ENCODE peak calls at places on chromosomes 3 and 15, in eight cellular contexts. One of them, this sample, is unnamed.

GRCh38 chr15:69983696-69984265 is 113.9 kb downstream of the TLE3 start:
- DNase-seq in M059J: peak
- DNase-seq in naive thymus-derived CD8-positive, alpha-beta T cell: no peak
- DNase-seq in coronary artery: no peak
- DNase-seq in CD4-positive, CD25-positive, alpha-beta regulatory T cell: no peak
- DNase-seq in fibroblast of mammary gland: peak
- DNase-seq in AG08395: no peak
- DNase-seq in activated CD4-positive, alpha-beta T cell treated with anti-CD3 and anti-CD28 coated beads, Interleukin-2, amount 50 U/mL, for 1 hour: no peak
- DNase-seq in this sample: no peak

GRCh38 chr15:60582370-60583036 is 103.6 kb upstream of the ICE2 start:
- DNase-seq in naive thymus-derived CD8-positive, alpha-beta T cell: peak
- DNase-seq in coronary artery: no peak
- DNase-seq in CD4-positive, CD25-positive, alpha-beta regulatory T cell: peak
- DNase-seq in AG08395: no peak
- DNase-seq in fibroblast of mammary gland: peak
- DNase-seq in M059J: peak
- DNase-seq in activated CD4-positive, alpha-beta T cell treated with anti-CD3 and anti-CD28 coated beads, Interleukin-2, amount 50 U/mL, for 1 hour: peak
- DNase-seq in this sample: no peak

GRCh38 chr15:39591141-39591895 is 10.4 kb downstream of the THBS1 start:
- DNase-seq in CD4-positive, CD25-positive, alpha-beta regulatory T cell: no peak
- DNase-seq in fibroblast of mammary gland: peak
- DNase-seq in M059J: peak
- DNase-seq in AG08395: no peak
- DNase-seq in coronary artery: no peak
- DNase-seq in naive thymus-derived CD8-positive, alpha-beta T cell: no peak
- DNase-seq in activated CD4-positive, alpha-beta T cell treated with anti-CD3 and anti-CD28 coated beads, Interleukin-2, amount 50 U/mL, for 1 hour: no peak
- DNase-seq in this sample: no peak

GRCh38 chr3:116179091-116179490 is 266.2 kb downstream of the LSAMP start:
- DNase-seq in coronary artery: no peak
- DNase-seq in naive thymus-derived CD8-positive, alpha-beta T cell: no peak
- DNase-seq in M059J: peak
- DNase-seq in activated CD4-positive, alpha-beta T cell treated with anti-CD3 and anti-CD28 coated beads, Interleukin-2, amount 50 U/mL, for 1 hour: no peak
- DNase-seq in fibroblast of mammary gland: peak
- DNase-seq in AG08395: peak
- DNase-seq in CD4-positive, CD25-positive, alpha-beta regulatory T cell: no peak
- DNase-seq in this sample: no peak

GRCh38 chr15:89654311-89654761 is 931 bp downstream of the KIF7 start:
- DNase-seq in AG08395: peak
- DNase-seq in coronary artery: no peak
- DNase-seq in fibroblast of mammary gland: peak
- DNase-seq in naive thymus-derived CD8-positive, alpha-beta T cell: no peak
- DNase-seq in activated CD4-positive, alpha-beta T cell treated with anti-CD3 and anti-CD28 coated beads, Interleukin-2, amount 50 U/mL, for 1 hour: no peak
- DNase-seq in M059J: peak
- DNase-seq in CD4-positive, CD25-positive, alpha-beta regulatory T cell: no peak
- DNase-seq in this sample: no peak

GRCh38 chr3:149487598-149488197 is 13.2 kb downstream of the TM4SF4 start:
- DNase-seq in AG08395: no peak
- DNase-seq in activated CD4-positive, alpha-beta T cell treated with anti-CD3 and anti-CD28 coated beads, Interleukin-2, amount 50 U/mL, for 1 hour: no peak
- DNase-seq in naive thymus-derived CD8-positive, alpha-beta T cell: no peak
- DNase-seq in M059J: no peak
- DNase-seq in CD4-positive, CD25-positive, alpha-beta regulatory T cell: peak
- DNase-seq in fibroblast of mammary gland: no peak
- DNase-seq in coronary artery: no peak
- DNase-seq in this sample: no peak

GRCh38 chr3:177827517-177828249 is 630.4 kb upstream of the TBL1XR1 start:
- DNase-seq in naive thymus-derived CD8-positive, alpha-beta T cell: no peak
- DNase-seq in CD4-positive, CD25-positive, alpha-beta regulatory T cell: no peak
- DNase-seq in coronary artery: no peak
- DNase-seq in AG08395: peak
- DNase-seq in fibroblast of mammary gland: peak
- DNase-seq in M059J: peak
- DNase-seq in activated CD4-positive, alpha-beta T cell treated with anti-CD3 and anti-CD28 coated beads, Interleukin-2, amount 50 U/mL, for 1 hour: no peak
- DNase-seq in this sample: no peak

GRCh38 chr3:190238871-190239270 is 83.4 kb downstream of the CLDN1 start:
- DNase-seq in activated CD4-positive, alpha-beta T cell treated with anti-CD3 and anti-CD28 coated beads, Interleukin-2, amount 50 U/mL, for 1 hour: no peak
- DNase-seq in M059J: no peak
- DNase-seq in coronary artery: no peak
- DNase-seq in AG08395: no peak
- DNase-seq in CD4-positive, CD25-positive, alpha-beta regulatory T cell: no peak
- DNase-seq in naive thymus-derived CD8-positive, alpha-beta T cell: no peak
- DNase-seq in fibroblast of mammary gland: no peak
- DNase-seq in this sample: no peak

GRCh38 chr3:104878395-104878794 is 488.3 kb upstream of the ALCAM start:
- DNase-seq in CD4-positive, CD25-positive, alpha-beta regulatory T cell: no peak
- DNase-seq in AG08395: peak
- DNase-seq in M059J: no peak
- DNase-seq in coronary artery: no peak
- DNase-seq in fibroblast of mammary gland: peak
- DNase-seq in naive thymus-derived CD8-positive, alpha-beta T cell: no peak
- DNase-seq in activated CD4-positive, alpha-beta T cell treated with anti-CD3 and anti-CD28 coated beads, Interleukin-2, amount 50 U/mL, for 1 hour: no peak
- DNase-seq in this sample: no peak

GRCh38 chr3:29823233-29823632 is 542.4 kb downstream of the RBMS3 start:
- DNase-seq in coronary artery: no peak
- DNase-seq in activated CD4-positive, alpha-beta T cell treated with anti-CD3 and anti-CD28 coated beads, Interleukin-2, amount 50 U/mL, for 1 hour: no peak
- DNase-seq in fibroblast of mammary gland: no peak
- DNase-seq in naive thymus-derived CD8-positive, alpha-beta T cell: no peak
- DNase-seq in CD4-positive, CD25-positive, alpha-beta regulatory T cell: no peak
- DNase-seq in M059J: no peak
- DNase-seq in AG08395: no peak
- DNase-seq in this sample: no peak

GRCh38 chr3:172644258-172644657 is 66.6 kb downstream of the NCEH1 start:
- DNase-seq in coronary artery: no peak
- DNase-seq in M059J: no peak
- DNase-seq in activated CD4-positive, alpha-beta T cell treated with anti-CD3 and anti-CD28 coated beads, Interleukin-2, amount 50 U/mL, for 1 hour: no peak
- DNase-seq in naive thymus-derived CD8-positive, alpha-beta T cell: no peak
- DNase-seq in AG08395: no peak
- DNase-seq in fibroblast of mammary gland: no peak
- DNase-seq in CD4-positive, CD25-positive, alpha-beta regulatory T cell: no peak
- DNase-seq in this sample: no peak

GRCh38 chr15:58396181-58396580 is 35.6 kb upstream of the LIPC start:
- DNase-seq in CD4-positive, CD25-positive, alpha-beta regulatory T cell: no peak
- DNase-seq in activated CD4-positive, alpha-beta T cell treated with anti-CD3 and anti-CD28 coated beads, Interleukin-2, amount 50 U/mL, for 1 hour: no peak
- DNase-seq in AG08395: peak
- DNase-seq in coronary artery: no peak
- DNase-seq in fibroblast of mammary gland: peak
- DNase-seq in naive thymus-derived CD8-positive, alpha-beta T cell: no peak
- DNase-seq in M059J: peak
- DNase-seq in this sample: no peak

GRCh38 chr3:195574497-195575304 is 9.0 kb downstream of the APOD start:
- DNase-seq in fibroblast of mammary gland: peak
- DNase-seq in M059J: no peak
- DNase-seq in AG08395: no peak
- DNase-seq in naive thymus-derived CD8-positive, alpha-beta T cell: no peak
- DNase-seq in activated CD4-positive, alpha-beta T cell treated with anti-CD3 and anti-CD28 coated beads, Interleukin-2, amount 50 U/mL, for 1 hour: no peak
- DNase-seq in coronary artery: no peak
- DNase-seq in CD4-positive, CD25-positive, alpha-beta regulatory T cell: no peak
- DNase-seq in this sample: no peak

GRCh38 chr3:9646800-9647152 is 2.5 kb upstream of the MTMR14 start:
- DNase-seq in coronary artery: no peak
- DNase-seq in naive thymus-derived CD8-positive, alpha-beta T cell: no peak
- DNase-seq in CD4-positive, CD25-positive, alpha-beta regulatory T cell: no peak
- DNase-seq in M059J: no peak
- DNase-seq in AG08395: no peak
- DNase-seq in fibroblast of mammary gland: no peak
- DNase-seq in activated CD4-positive, alpha-beta T cell treated with anti-CD3 and anti-CD28 coated beads, Interleukin-2, amount 50 U/mL, for 1 hour: no peak
- DNase-seq in this sample: no peak

GRCh38 chr15:29438714-29439076 is 169.1 kb upstream of the NSMCE3 start:
- DNase-seq in naive thymus-derived CD8-positive, alpha-beta T cell: no peak
- DNase-seq in fibroblast of mammary gland: no peak
- DNase-seq in CD4-positive, CD25-positive, alpha-beta regulatory T cell: no peak
- DNase-seq in coronary artery: no peak
- DNase-seq in M059J: no peak
- DNase-seq in AG08395: no peak
- DNase-seq in activated CD4-positive, alpha-beta T cell treated with anti-CD3 and anti-CD28 coated beads, Interleukin-2, amount 50 U/mL, for 1 hour: no peak
- DNase-seq in this sample: no peak

GRCh38 chr3:49020335-49021212 is 1.3 kb upstream of the NDUFAF3 start:
- DNase-seq in CD4-positive, CD25-positive, alpha-beta regulatory T cell: no peak
- DNase-seq in activated CD4-positive, alpha-beta T cell treated with anti-CD3 and anti-CD28 coated beads, Interleukin-2, amount 50 U/mL, for 1 hour: no peak
- DNase-seq in fibroblast of mammary gland: no peak
- DNase-seq in coronary artery: peak
- DNase-seq in AG08395: peak
- DNase-seq in naive thymus-derived CD8-positive, alpha-beta T cell: no peak
- DNase-seq in M059J: peak
- DNase-seq in this sample: peak

GRCh38 chr3:196406806-196407470 is 25.3 kb downstream of the UBXN7 start:
- DNase-seq in M059J: peak
- DNase-seq in AG08395: peak
- DNase-seq in naive thymus-derived CD8-positive, alpha-beta T cell: no peak
- DNase-seq in coronary artery: no peak
- DNase-seq in activated CD4-positive, alpha-beta T cell treated with anti-CD3 and anti-CD28 coated beads, Interleukin-2, amount 50 U/mL, for 1 hour: no peak
- DNase-seq in fibroblast of mammary gland: peak
- DNase-seq in CD4-positive, CD25-positive, alpha-beta regulatory T cell: no peak
- DNase-seq in this sample: no peak

GRCh38 chr3:114827495-114827894 is 319.6 kb downstream of the ZBTB20 start:
- DNase-seq in activated CD4-positive, alpha-beta T cell treated with anti-CD3 and anti-CD28 coated beads, Interleukin-2, amount 50 U/mL, for 1 hour: no peak
- DNase-seq in AG08395: peak
- DNase-seq in fibroblast of mammary gland: peak
- DNase-seq in M059J: peak
- DNase-seq in coronary artery: no peak
- DNase-seq in naive thymus-derived CD8-positive, alpha-beta T cell: no peak
- DNase-seq in CD4-positive, CD25-positive, alpha-beta regulatory T cell: peak
- DNase-seq in this sample: peak

GRCh38 chr3:125191730-125192129 is 20.8 kb downstream of the SLC12A8 start:
- DNase-seq in coronary artery: no peak
- DNase-seq in CD4-positive, CD25-positive, alpha-beta regulatory T cell: no peak
- DNase-seq in AG08395: no peak
- DNase-seq in activated CD4-positive, alpha-beta T cell treated with anti-CD3 and anti-CD28 coated beads, Interleukin-2, amount 50 U/mL, for 1 hour: no peak
- DNase-seq in fibroblast of mammary gland: no peak
- DNase-seq in naive thymus-derived CD8-positive, alpha-beta T cell: no peak
- DNase-seq in M059J: no peak
- DNase-seq in this sample: no peak

GRCh38 chr3:177750436-177750835 is 553.2 kb upstream of the TBL1XR1 start:
- DNase-seq in M059J: no peak
- DNase-seq in activated CD4-positive, alpha-beta T cell treated with anti-CD3 and anti-CD28 coated beads, Interleukin-2, amount 50 U/mL, for 1 hour: no peak
- DNase-seq in fibroblast of mammary gland: no peak
- DNase-seq in CD4-positive, CD25-positive, alpha-beta regulatory T cell: no peak
- DNase-seq in coronary artery: no peak
- DNase-seq in AG08395: no peak
- DNase-seq in naive thymus-derived CD8-positive, alpha-beta T cell: no peak
- DNase-seq in this sample: no peak

GRCh38 chr15:23606226-23606625 is 40.8 kb downstream of the MKRN3 start:
- DNase-seq in naive thymus-derived CD8-positive, alpha-beta T cell: no peak
- DNase-seq in coronary artery: no peak
- DNase-seq in M059J: peak
- DNase-seq in CD4-positive, CD25-positive, alpha-beta regulatory T cell: no peak
- DNase-seq in AG08395: no peak
- DNase-seq in fibroblast of mammary gland: no peak
- DNase-seq in activated CD4-positive, alpha-beta T cell treated with anti-CD3 and anti-CD28 coated beads, Interleukin-2, amount 50 U/mL, for 1 hour: no peak
- DNase-seq in this sample: no peak

GRCh38 chr3:186459108-186459467 is 85.1 kb downstream of the CRYGS start:
- DNase-seq in coronary artery: no peak
- DNase-seq in CD4-positive, CD25-positive, alpha-beta regulatory T cell: no peak
- DNase-seq in AG08395: no peak
- DNase-seq in naive thymus-derived CD8-positive, alpha-beta T cell: no peak
- DNase-seq in M059J: no peak
- DNase-seq in activated CD4-positive, alpha-beta T cell treated with anti-CD3 and anti-CD28 coated beads, Interleukin-2, amount 50 U/mL, for 1 hour: no peak
- DNase-seq in fibroblast of mammary gland: peak
- DNase-seq in this sample: no peak

GRCh38 chr3:53478921-53479664 is 15.3 kb upstream of the CACNA1D start:
- DNase-seq in CD4-positive, CD25-positive, alpha-beta regulatory T cell: no peak
- DNase-seq in M059J: no peak
- DNase-seq in AG08395: no peak
- DNase-seq in activated CD4-positive, alpha-beta T cell treated with anti-CD3 and anti-CD28 coated beads, Interleukin-2, amount 50 U/mL, for 1 hour: no peak
- DNase-seq in coronary artery: no peak
- DNase-seq in fibroblast of mammary gland: no peak
- DNase-seq in naive thymus-derived CD8-positive, alpha-beta T cell: no peak
- DNase-seq in this sample: no peak

GRCh38 chr15:63597821-63598220 is 634 bp downstream of the FBXL22 start:
- DNase-seq in AG08395: no peak
- DNase-seq in fibroblast of mammary gland: no peak
- DNase-seq in activated CD4-positive, alpha-beta T cell treated with anti-CD3 and anti-CD28 coated beads, Interleukin-2, amount 50 U/mL, for 1 hour: no peak
- DNase-seq in CD4-positive, CD25-positive, alpha-beta regulatory T cell: no peak
- DNase-seq in naive thymus-derived CD8-positive, alpha-beta T cell: no peak
- DNase-seq in coronary artery: no peak
- DNase-seq in M059J: no peak
- DNase-seq in this sample: no peak

GRCh38 chr3:152126260-152126659 is 142.5 kb upstream of the MBNL1 start:
- DNase-seq in AG08395: no peak
- DNase-seq in coronary artery: no peak
- DNase-seq in activated CD4-positive, alpha-beta T cell treated with anti-CD3 and anti-CD28 coated beads, Interleukin-2, amount 50 U/mL, for 1 hour: no peak
- DNase-seq in naive thymus-derived CD8-positive, alpha-beta T cell: no peak
- DNase-seq in M059J: no peak
- DNase-seq in fibroblast of mammary gland: peak
- DNase-seq in CD4-positive, CD25-positive, alpha-beta regulatory T cell: no peak
- DNase-seq in this sample: no peak

GRCh38 chr3:102745881-102746280 is 311.1 kb downstream of the ZPLD1 start:
- DNase-seq in coronary artery: no peak
- DNase-seq in CD4-positive, CD25-positive, alpha-beta regulatory T cell: no peak
- DNase-seq in naive thymus-derived CD8-positive, alpha-beta T cell: no peak
- DNase-seq in AG08395: peak
- DNase-seq in fibroblast of mammary gland: no peak
- DNase-seq in activated CD4-positive, alpha-beta T cell treated with anti-CD3 and anti-CD28 coated beads, Interleukin-2, amount 50 U/mL, for 1 hour: no peak
- DNase-seq in M059J: peak
- DNase-seq in this sample: no peak

GRCh38 chr15:74873756-74874424 is 725 bp upstream of the SCAMP2 start:
- DNase-seq in activated CD4-positive, alpha-beta T cell treated with anti-CD3 and anti-CD28 coated beads, Interleukin-2, amount 50 U/mL, for 1 hour: no peak
- DNase-seq in AG08395: peak
- DNase-seq in coronary artery: peak
- DNase-seq in fibroblast of mammary gland: peak
- DNase-seq in naive thymus-derived CD8-positive, alpha-beta T cell: no peak
- DNase-seq in M059J: no peak
- DNase-seq in CD4-positive, CD25-positive, alpha-beta regulatory T cell: no peak
- DNase-seq in this sample: no peak

GRCh38 chr15:30885814-30886213 is 17.9 kb upstream of the FAN1 start:
- DNase-seq in AG08395: peak
- DNase-seq in coronary artery: no peak
- DNase-seq in M059J: peak
- DNase-seq in activated CD4-positive, alpha-beta T cell treated with anti-CD3 and anti-CD28 coated beads, Interleukin-2, amount 50 U/mL, for 1 hour: no peak
- DNase-seq in fibroblast of mammary gland: peak
- DNase-seq in naive thymus-derived CD8-positive, alpha-beta T cell: no peak
- DNase-seq in CD4-positive, CD25-positive, alpha-beta regulatory T cell: no peak
- DNase-seq in this sample: no peak

This sample was measured in naive B cell.